ENCODE peak calls at places on chromosomes 12 and 14, in nine cellular contexts. R is adrenal gland, V is GM12865, P is K562, Z is dorsolateral prefrontal cortex, Y is A549, S is mammary epithelial cell, Q is MM.1S, N is body of pancreas. W is an unnamed sample.
A peak's percentile ranks its signal among the peaks of the same experiment; 100 is the strongest.

GRCh38 chr12:82952946-82953345 is 266.2 kb downstream of the TMTC2 start:
- DNase-seq in Q (no peak), Z (no peak), P (no peak), R (no peak), S (peak; percentile 37), Y (no peak), N (no peak), V (peak; percentile 24), W (no peak)

GRCh38 chr14:86055512-86055911 is 525.6 kb downstream of the FLRT2 start:
- DNase-seq in V (no peak), Y (no peak), Q (no peak), Z (no peak), N (no peak), S (no peak), P (no peak), R (no peak), W (no peak)

GRCh38 chr12:108821407-108822397 is 35.7 kb downstream of the SSH1 start:
- DNase-seq in Z (no peak), S (peak; percentile 40), Q (no peak), P (peak; percentile 60), N (no peak), V (peak; percentile 49), R (peak; percentile 34), Y (no peak), W (peak; percentile 63)

GRCh38 chr12:106343213-106343509 is 14.4 kb upstream of the POLR3B start:
- DNase-seq in Q (no peak), S (no peak), N (no peak), V (no peak), Y (no peak), P (no peak), Z (no peak), R (no peak), W (no peak)

GRCh38 chr14:28406181-28406580 is 360.4 kb upstream of the FOXG1 start:
- DNase-seq in Y (no peak), N (no peak), V (no peak), S (no peak), P (no peak), R (no peak), Z (no peak), Q (no peak), W (no peak)

GRCh38 chr12:9760699-9761406 is at the start of gene CD69:
- DNase-seq in Y (no peak), Q (no peak), V (peak; percentile 91), Z (no peak), N (no peak), P (peak; percentile 86), R (peak; percentile 29), S (peak; percentile 14), W (no peak)

GRCh38 chr14:95489163-95489887 is 27.1 kb downstream of the SYNE3 start:
- DNase-seq in N (no peak), Y (no peak), Z (no peak), S (no peak), V (no peak), Q (no peak), R (no peak), P (no peak), W (no peak)

GRCh38 chr12:57840701-57841100 is 5.8 kb downstream of the CTDSP2 start:
- DNase-seq in Z (no peak), R (peak; percentile 59), P (peak; percentile 68), V (no peak), Y (no peak), S (peak; percentile 20), N (peak; percentile 45), Q (no peak), W (no peak)

GRCh38 chr14:72714094-72714493 is 179.8 kb downstream of the DPF3 start:
- DNase-seq in S (no peak), P (no peak), Q (no peak), R (no peak), Z (no peak), Y (no peak), V (peak; percentile 72), N (no peak), W (no peak)

GRCh38 chr12:104273503-104273902 is 30.0 kb upstream of the EID3 start:
- DNase-seq in R (no peak), P (no peak), Z (no peak), Q (no peak), N (no peak), Y (no peak), S (no peak), V (no peak), W (no peak)

GRCh38 chr12:103727638-103728037 is 113.4 kb downstream of the NT5DC3 start:
- DNase-seq in S (no peak), V (no peak), Y (no peak), P (no peak), Z (no peak), Q (no peak), N (no peak), R (no peak), W (no peak)

GRCh38 chr12:41743835-41744234 is 400.8 kb downstream of the GXYLT1 start:
- DNase-seq in S (peak; percentile 42), P (no peak), V (no peak), N (no peak), R (no peak), Z (no peak), Q (no peak), Y (peak; percentile 25), W (no peak)

GRCh38 chr12:122990561-122990960 is 10.1 kb downstream of the ARL6IP4 start:
- DNase-seq in N (no peak), S (no peak), Q (no peak), Z (no peak), Y (no peak), V (no peak), P (no peak), R (no peak), W (no peak)

GRCh38 chr12:6312529-6313325 is 2.2 kb downstream of the PLEKHG6 start:
- DNase-seq in Z (no peak), P (no peak), Q (peak; percentile 29), Y (no peak), S (peak; percentile 96), R (no peak), N (peak; percentile 70), V (peak; percentile 90), W (peak; percentile 61)

GRCh38 chr12:11729008-11729407 is 79.5 kb downstream of the ETV6 start:
- DNase-seq in Q (peak; percentile 65), P (no peak), S (peak; percentile 56), V (peak; percentile 78), Z (no peak), R (no peak), Y (no peak), N (peak; percentile 96), W (no peak)

GRCh38 chr12:14260011-14260993 is 105.2 kb upstream of the ATF7IP start:
- DNase-seq in S (peak; percentile 83), Y (no peak), R (peak; percentile 80), Z (peak; percentile 82), Q (no peak), N (peak; percentile 96), P (peak; percentile 84), V (no peak), W (peak; percentile 96)

GRCh38 chr12:50786498-50787231 is 22.8 kb downstream of the ATF1 start:
- DNase-seq in Q (no peak), R (no peak), V (no peak), P (no peak), N (no peak), S (peak; percentile 98), Z (no peak), Y (peak; percentile 84), W (peak; percentile 97)

GRCh38 chr12:114013601-114014345 is 47.6 kb upstream of the RBM19 start:
- DNase-seq in S (peak; percentile 1), P (peak; percentile 22), Z (no peak), Q (no peak), N (no peak), R (no peak), V (peak; percentile 9), Y (no peak), W (peak; percentile 54)

GRCh38 chr12:131387281-131388163 is 323.4 kb upstream of the SFSWAP start:
- DNase-seq in R (no peak), P (no peak), N (no peak), Q (no peak), S (no peak), V (no peak), Y (no peak), Z (no peak), W (no peak)

GRCh38 chr14:100577321-100577985 is 9.8 kb downstream of the BEGAIN start:
- DNase-seq in V (no peak), Q (no peak), Z (no peak), Y (no peak), N (peak; percentile 5), R (no peak), P (no peak), S (no peak), W (no peak)

GRCh38 chr14:20697273-20698017 is 8.9 kb downstream of the ANG start:
- DNase-seq in V (peak; percentile 78), Q (peak; percentile 53), P (peak; percentile 83), N (peak; percentile 79), Z (peak; percentile 61), Y (peak; percentile 67), R (peak; percentile 81), S (peak; percentile 69), W (peak; percentile 58)

GRCh38 chr12:96338852-96339478 is 61.3 kb downstream of the CDK17 start:
- DNase-seq in P (no peak), R (no peak), S (no peak), N (no peak), V (no peak), Q (no peak), Z (no peak), Y (no peak), W (no peak)
- TF ChIP-seq CTCF in P (no peak), R (no peak), S (no peak), N (no peak), V (no peak), Q (no peak), Z (no peak), Y (no peak), W (no peak)

GRCh38 chr12:116980083-116980482 is 69.3 kb downstream of the FBXW8 start:
- DNase-seq in R (no peak), P (peak; percentile 12), Y (no peak), Z (no peak), S (no peak), V (no peak), Q (no peak), N (no peak), W (no peak)
- H3K4me3 ChIP-seq in R (no peak overlapping the region), P (no peak overlapping the region), Y (no peak overlapping the region), Z (no peak overlapping the region), S (no peak overlapping the region), V (no peak overlapping the region), Q (no peak overlapping the region), N (no peak overlapping the region), W (no peak overlapping the region)

DNA sequence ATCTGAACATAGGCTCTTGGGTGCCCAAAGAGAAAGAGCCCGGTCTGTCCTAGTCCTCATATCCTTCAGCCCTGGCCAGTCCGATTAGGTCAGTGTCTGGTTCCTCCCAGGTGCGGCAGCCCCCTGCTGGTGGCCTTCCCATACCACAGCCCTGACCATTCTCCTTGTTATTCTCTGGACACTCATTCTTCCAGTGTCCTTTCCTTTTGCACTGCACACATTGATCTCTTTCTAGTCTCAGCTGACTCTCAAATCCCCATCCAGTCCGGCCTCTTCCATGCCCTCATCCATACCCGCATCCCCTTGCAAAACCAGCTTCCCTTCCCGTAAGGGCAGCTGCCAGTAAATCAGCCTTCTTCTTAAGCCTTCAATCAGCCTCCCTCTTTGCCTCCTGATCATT is 1316.3 kb downstream of the TMEM121 start:
- DNase-seq in Q (no peak), P (peak; percentile 14), V (no peak), N (peak; percentile 61), R (peak; percentile 31), S (no peak), Y (peak; percentile 50), Z (no peak), W (no peak)
- TF ChIP-seq CTCF in Q (peak; percentile 41), P (peak; percentile 58), V (peak; percentile 37), N (peak; percentile 50), R (peak; percentile 30), S (peak; percentile 30), Y (peak; percentile 47), Z (no peak), W (no peak)

GRCh38 chr12:52929538-52929937 is 19.4 kb upstream of the KRT18 start:
- DNase-seq in Y (no peak), Q (no peak), Z (no peak), S (no peak), R (no peak), P (no peak), V (no peak), N (no peak), W (no peak)
- H3K4me3 ChIP-seq in Y (no peak overlapping the region), Q (no peak overlapping the region), Z (no peak overlapping the region), S (no peak overlapping the region), R (no peak overlapping the region), P (no peak overlapping the region), V (no peak overlapping the region), N (no peak overlapping the region), W (no peak overlapping the region)

W was measured in AG10803.